ENCODE peak calls at places on chromosomes 5 and 9, in four cellular contexts. M is esophagus muscularis mucosa, B is GM12878, T is A549. W is an unnamed sample. For H3K4me1, the result is how much of the 10 kb centered on the place peaks cover.

GRCh38 chr5:149018909-149019443 is 43.9 kb downstream of the SH3TC2 start:
- DNase-seq in M (no peak), B (no peak), T (no peak), W (no peak)

GRCh38 chr9:135969064-135969683 is 8.0 kb upstream of the UBAC1 start:
- DNase-seq in M (no peak), B (no peak), T (no peak), W (no peak)

GRCh38 chr9:108724669-108725068 is 131.1 kb downstream of the ACTL7B start:
- DNase-seq in M (no peak), B (no peak), T (no peak), W (no peak)

GRCh38 chr9:37540634-37541033 is 35.5 kb downstream of the FBXO10 start:
- DNase-seq in M (no peak), B (no peak), T (no peak), W (no peak)

GRCh38 chr5:34001231-34001935 is 6.5 kb downstream of the AMACR start:
- DNase-seq in M (no peak), B (no peak), T (peak), W (no peak)

GRCh38 chr9:5920860-5921328 is 30.2 kb downstream of the MLANA start:
- DNase-seq in M (no peak), B (peak), T (no peak), W (no peak)

GRCh38 chr5:93280518-93280917 is 300.5 kb downstream of the NR2F1-AS1 start:
- DNase-seq in M (no peak), B (no peak), T (no peak), W (no peak)

GRCh38 chr5:132300572-132301340 is 6.6 kb downstream of the SLC22A4 start:
- DNase-seq in M (no peak), B (no peak), T (no peak), W (no peak)

GRCh38 chr9:115855458-115856133 is 298.0 kb upstream of the PAPPA start:
- DNase-seq in M (no peak), B (no peak), T (no peak), W (no peak)

GRCh38 chr5:176929654-176930053 is 30.5 kb upstream of the HK3 start:
- DNase-seq in M (no peak), B (no peak), T (no peak), W (no peak)

GRCh38 chr9:88313364-88314220 is 74.7 kb upstream of the SPIN1 start:
- DNase-seq in M (no peak), B (no peak), T (no peak), W (no peak)

GRCh38 chr9:126952180-126952960 is 37.8 kb downstream of the RALGPS1 start:
- DNase-seq in M (no peak), B (no peak), T (no peak), W (peak)

GRCh38 chr5:207599-207998 is 10.4 kb downstream of the CCDC127 start:
- DNase-seq in M (no peak), B (no peak), T (no peak), W (no peak)

GRCh38 chr5:149747141-149747832 is 17.2 kb downstream of the PPARGC1B start:
- DNase-seq in M (no peak), B (no peak), T (peak), W (no peak)

GRCh38 chr5:61280766-61281427 is 51.2 kb upstream of the ZSWIM6 start:
- DNase-seq in M (no peak), B (no peak), T (no peak), W (no peak)

GRCh38 chr9:128114326-128115186 is 13.0 kb downstream of the PTGES2 start:
- DNase-seq in M (no peak), B (no peak), T (no peak), W (no peak)

GRCh38 chr5:180799902-180800801 is 2.5 kb downstream of the MGAT1 start:
- DNase-seq in M (no peak), B (no peak), T (peak), W (no peak)

GRCh38 chr5:159412284-159413046 is 82.2 kb upstream of the IL12B start:
- DNase-seq in M (no peak), B (peak), T (no peak), W (no peak)

GRCh38 chr5:155049569-155050383 is 36.2 kb downstream of the KIF4B start:
- DNase-seq in M (no peak), B (no peak), T (peak), W (no peak)

GRCh38 chr9:127132921-127133647 is 10.6 kb upstream of the ANGPTL2 start:
- DNase-seq in M (no peak), B (no peak), T (peak), W (peak)

GRCh38 chr5:150626853-150627276 is 13.6 kb upstream of the SYNPO start:
- DNase-seq in M (no peak), B (no peak), T (no peak), W (peak)

GRCh38 chr5:36969700-36970395 is 93.3 kb downstream of the NIPBL start:
- DNase-seq in M (no peak), B (no peak), T (no peak), W (no peak)

GRCh38 chr5:6861667-6862066 is 148.4 kb downstream of the TENT4A start:
- DNase-seq in M (no peak), B (no peak), T (no peak), W (no peak)

GRCh38 chr5:175124251-175124813 is 319.6 kb downstream of the DRD1 start:
- DNase-seq in M (peak), B (no peak), T (no peak), W (no peak)

GRCh38 chr9:19184144-19184917 is 46.2 kb upstream of the DENND4C start:
- DNase-seq in M (peak), B (peak), T (peak), W (peak)

GRCh38 chr9:14396171-14396570 is 82.2 kb upstream of the NFIB start:
- DNase-seq in M (no peak), B (no peak), T (no peak), W (no peak)

GRCh38 chr9:136576269-136576626 is 30.4 kb upstream of the NOTCH1 start:
- DNase-seq in M (no peak), B (no peak), T (peak), W (no peak)

GRCh38 chr9:131696163-131696439 is 43.8 kb downstream of the RAPGEF1 start:
- DNase-seq in M (no peak), B (no peak), T (no peak), W (no peak)

GRCh38 chr5:16552666-16553343 is 64.0 kb downstream of the RETREG1 start:
- DNase-seq in M (no peak), B (no peak), T (peak), W (peak)

GRCh38 chr9:132795511-132796303 is 82.4 kb downstream of the AK8 start:
- DNase-seq in M (no peak), B (no peak), T (no peak), W (no peak)

GRCh38 chr9:97696025-97696822 is 916 bp downstream of the XPA start:
- DNase-seq in M (no peak), B (no peak), T (no peak), W (no peak)

GRCh38 chr9:4299006-4299795 is 667 bp downstream of the GLIS3 start:
- DNase-seq in M (no peak), B (no peak), T (peak), W (peak)

GRCh38 chr5:43711496-43711895 is 108.5 kb downstream of the NNT start:
- DNase-seq in M (no peak), B (no peak), T (peak), W (no peak)

GRCh38 chr5:126599499-126599898 is 1.2 kb upstream of the PHAX start:
- DNase-seq in M (no peak), B (no peak), T (no peak), W (no peak)

GRCh38 chr9:6944093-6944551 is 186.3 kb downstream of the KDM4C start:
- DNase-seq in M (no peak), B (no peak), T (no peak), W (no peak)

GRCh38 chr5:157574456-157575095 is 999 bp downstream of the ADAM19 start:
- DNase-seq in M (no peak), B (no peak), T (no peak), W (peak)

GRCh38 chr5:73317523-73317922 is 131.1 kb downstream of the FOXD1 start:
- DNase-seq in M (no peak), B (no peak), T (no peak), W (no peak)
- TF ChIP-seq EP300 in M (no peak), B (no peak), T (no peak), W (no peak)

GRCh38 chr5:96340357-96340756 is 92.7 kb downstream of the PCSK1 start:
- DNase-seq in M (no peak), B (no peak), T (no peak), W (no peak)
- H3K4me1 ChIP-seq in M (under half), B (under half), T (under half), W (under half)

GRCh38 chr9:109737295-109737694 is 42.7 kb upstream of the PALM2AKAP2 start:
- DNase-seq in M (no peak), B (no peak), T (no peak), W (no peak)
- TF ChIP-seq EP300 in M (no peak), B (no peak), T (no peak), W (no peak)

GRCh38 chr5:173765030-173765644 is 123.0 kb upstream of the CPEB4 start:
- DNase-seq in M (no peak), B (no peak), T (no peak), W (no peak)
- H3K4me1 ChIP-seq in M (under half), B (under half), T (half or more), W (under half)

DNA sequence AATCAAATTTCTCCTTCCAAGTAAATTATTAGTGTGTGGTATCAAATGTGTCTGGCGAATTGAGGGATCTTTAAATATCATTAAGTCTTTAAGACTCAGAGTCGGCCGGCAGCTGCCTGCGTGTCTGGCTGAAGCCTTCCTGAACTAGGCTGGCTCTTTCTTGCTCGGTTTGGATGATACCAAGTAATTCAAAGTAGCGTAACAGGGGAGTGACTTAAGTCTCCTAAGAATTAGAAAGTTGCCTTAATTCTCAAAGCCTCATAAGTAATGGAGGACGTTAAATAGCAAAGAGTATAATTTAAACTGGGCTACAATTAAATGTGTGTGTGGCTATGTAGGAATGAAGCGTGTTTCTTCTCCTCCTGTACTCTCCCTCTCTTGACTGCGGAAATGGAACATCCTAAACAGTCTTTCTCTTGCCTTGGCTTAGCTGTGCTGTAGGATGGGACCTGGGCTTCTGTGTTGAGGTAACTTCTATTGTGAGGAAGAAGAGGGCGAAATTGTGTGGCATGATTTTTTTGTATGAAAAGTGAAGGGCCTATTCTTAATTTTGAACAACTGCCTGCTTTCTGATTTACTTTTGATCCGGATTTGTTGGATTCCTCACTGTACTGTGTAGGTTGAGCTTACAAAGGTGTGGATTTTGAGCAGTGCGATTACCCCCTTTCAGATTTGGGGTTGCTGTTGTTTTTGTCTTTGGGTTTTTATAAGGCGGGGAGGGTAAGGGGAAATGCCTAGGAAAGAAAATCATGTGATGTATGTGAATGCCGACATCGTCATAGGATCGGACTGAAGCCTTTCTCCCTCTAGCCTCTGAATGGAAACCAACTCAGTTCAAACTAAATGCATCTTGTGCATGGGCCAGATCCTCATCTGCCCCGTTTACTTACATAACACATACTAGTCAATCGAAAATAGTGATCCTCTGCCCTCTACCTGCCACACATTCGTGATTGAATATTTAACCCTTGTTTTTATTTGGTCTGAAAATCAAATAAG is 29.9 kb downstream of the CPEB4 start:
- DNase-seq in M (no peak), B (peak), T (peak), W (peak)
- TF ChIP-seq EP300 in M (no peak), B (no peak), T (no peak), W (no peak)

GRCh38 chr5:58503634-58504033 is 12.4 kb downstream of the GAPT start:
- DNase-seq in M (no peak), B (no peak), T (no peak), W (no peak)

GRCh38 chr5:58499231-58499630 is 8.0 kb downstream of the GAPT start:
- DNase-seq in M (no peak), B (no peak), T (no peak), W (no peak)

GRCh38 chr5:58499951-58500350 is 8.7 kb downstream of the GAPT start:
- DNase-seq in M (no peak), B (no peak), T (no peak), W (no peak)

GRCh38 chr5:58505502-58505901 is 14.3 kb downstream of the GAPT start:
- DNase-seq in M (no peak), B (no peak), T (no peak), W (no peak)

GRCh38 chr5:58502032-58502431 is 10.8 kb downstream of the GAPT start:
- DNase-seq in M (no peak), B (no peak), T (no peak), W (no peak)
- H3K4me1 ChIP-seq in M (under half), B (under half), T (under half), W (under half)

GRCh38 chr5:106474066-106474465 is 1196.7 kb downstream of the EFNA5 start:
- DNase-seq in M (no peak), B (no peak), T (no peak), W (no peak)
- TF ChIP-seq EP300 in M (no peak), B (no peak), T (no peak), W (no peak)

GRCh38 chr5:134879456-134879855 is 5.3 kb downstream of the TXNDC15 start:
- DNase-seq in M (no peak), B (no peak), T (no peak), W (no peak)
- H3K4me1 ChIP-seq in M (under half), B (under half), T (under half), W (under half)

GRCh38 chr9:129131300-129132145 is 20.3 kb downstream of the PTPA start:
- DNase-seq in M (no peak), B (no peak), T (peak), W (peak)
- TF ChIP-seq EP300 in M (no peak), B (no peak), T (no peak), W (no peak)